ENCODE peak calls at places on chromosome 2, in four cellular contexts. Q is activated CD8-positive, alpha-beta memory T cell treated with anti-CD3 and anti-CD28 coated beads for 48 hours; R is activated CD4-positive, CD25-positive, alpha-beta regulatory T cell treated with anti-CD3 and anti-CD28 coated beads, Interleukin-2, amount 50 U/mL, for 72 hours; D is caudate nucleus. S is an unnamed sample.

GRCh38 chr2:222939208-222939846 is 78.5 kb downstream of the ACSL3 start:
- DNase-seq in Q (peak; percentile 24), R (peak; percentile 55), D (no peak), S (peak; percentile 47)

GRCh38 chr2:111053825-111054490 is 66.8 kb upstream of the BCL2L11 start:
- DNase-seq in Q (no peak), R (no peak), D (no peak), S (no peak)

GRCh38 chr2:64447317-64448060 is 6.5 kb upstream of the LGALSL start:
- DNase-seq in Q (no peak), R (no peak), D (no peak), S (no peak)

GRCh38 chr2:147451902-147452515 is 392.8 kb upstream of the ACVR2A start:
- DNase-seq in Q (no peak), R (no peak), D (no peak), S (no peak)

GRCh38 chr2:172084734-172085459 is 410 bp upstream of the DLX1 start:
- DNase-seq in Q (peak; percentile 21), R (peak; percentile 54), D (peak; percentile 69), S (no peak)

GRCh38 chr2:225137971-225138370 is 95.7 kb upstream of the DOCK10 start:
- DNase-seq in Q (no peak), R (no peak), D (no peak), S (no peak)

GRCh38 chr2:5121677-5122076 is 570.5 kb upstream of the SOX11 start:
- DNase-seq in Q (no peak), R (no peak), D (no peak), S (no peak)

GRCh38 chr2:239920616-239921365 is 104.4 kb downstream of the NDUFA10 start:
- DNase-seq in Q (no peak), R (no peak), D (no peak), S (no peak)

GRCh38 chr2:20429528-20429927 is 17.3 kb upstream of the RHOB start:
- DNase-seq in Q (no peak), R (no peak), D (no peak), S (no peak)

GRCh38 chr2:20608666-20609348 is 42.1 kb downstream of the HS1BP3 start:
- DNase-seq in Q (no peak), R (no peak), D (no peak), S (no peak)

GRCh38 chr2:58842501-58843144 is 601.5 kb upstream of the FANCL start:
- DNase-seq in Q (no peak), R (no peak), D (no peak), S (no peak)

GRCh38 chr2:219073413-219074129 is 12.8 kb upstream of the IHH start:
- DNase-seq in Q (no peak), R (no peak), D (no peak), S (no peak)

GRCh38 chr2:75047907-75048625 is 89.6 kb downstream of the POLE4 start:
- DNase-seq in Q (no peak), R (no peak), D (no peak), S (no peak)

GRCh38 chr2:236661064-236661761 is 91.6 kb downstream of the ACKR3 start:
- DNase-seq in Q (no peak), R (no peak), D (no peak), S (no peak)

GRCh38 chr2:26630669-26631360 is 10.4 kb downstream of the CIB4 start:
- DNase-seq in Q (no peak), R (no peak), D (no peak), S (no peak)

GRCh38 chr2:39232141-39232540 is 11.6 kb downstream of the CDKL4 start:
- DNase-seq in Q (no peak), R (no peak), D (no peak), S (no peak)

GRCh38 chr2:223396993-223397392 is 205.2 kb downstream of the SCG2 start:
- DNase-seq in Q (no peak), R (no peak), D (no peak), S (no peak)

GRCh38 chr2:86453838-86454237 is 12.7 kb downstream of the KDM3A start:
- DNase-seq in Q (no peak), R (no peak), D (no peak), S (no peak)

GRCh38 chr2:54579682-54580349 is 123.7 kb downstream of the SPTBN1 start:
- DNase-seq in Q (no peak), R (peak; percentile 55), D (no peak), S (no peak)

GRCh38 chr2:144456680-144457079 is 63.2 kb downstream of the ZEB2 start:
- DNase-seq in Q (no peak), R (no peak), D (no peak), S (no peak)

GRCh38 chr2:109060496-109060895 is 68.5 kb upstream of the SH3RF3 start:
- DNase-seq in Q (no peak), R (no peak), D (no peak), S (no peak)

GRCh38 chr2:9010866-9011265 is 7.4 kb upstream of the MBOAT2 start:
- DNase-seq in Q (no peak), R (no peak), D (no peak), S (no peak)

GRCh38 chr2:218081695-218082094 is 12.6 kb downstream of the RUFY4 start:
- DNase-seq in Q (no peak), R (no peak), D (no peak), S (no peak)

GRCh38 chr2:31192396-31193065 is 24.8 kb downstream of the CAPN14 start:
- DNase-seq in Q (no peak), R (no peak), D (no peak), S (no peak)

GRCh38 chr2:177332041-177332991 is 60.3 kb upstream of the AGPS start:
- DNase-seq in Q (no peak), R (no peak), D (peak; percentile 59), S (peak; percentile 3)

GRCh38 chr2:182057002-182057401 is 71.3 kb downstream of the PPP1R1C start:
- DNase-seq in Q (no peak), R (no peak), D (no peak), S (no peak)

GRCh38 chr2:9004338-9005204 is 1.1 kb upstream of the MBOAT2 start:
- DNase-seq in Q (no peak), R (no peak), D (no peak), S (no peak)

GRCh38 chr2:239047861-239048260 is 200.0 kb downstream of the TWIST2 start:
- DNase-seq in Q (no peak), R (no peak), D (no peak), S (no peak)

GRCh38 chr2:61340242-61340641 is 130.6 kb downstream of the USP34 start:
- DNase-seq in Q (no peak), R (no peak), D (no peak), S (no peak)

GRCh38 chr2:62152000-62152399 is 43.9 kb upstream of the B3GNT2 start:
- DNase-seq in Q (no peak), R (no peak), D (no peak), S (no peak)

GRCh38 chr2:212863185-212863588 is 288.2 kb downstream of the IKZF2 start:
- DNase-seq in Q (no peak), R (peak; percentile 34), D (no peak), S (peak; percentile 3)

GRCh38 chr2:57407742-57408343 is 638.8 kb upstream of the VRK2 start:
- DNase-seq in Q (no peak), R (no peak), D (no peak), S (no peak)

GRCh38 chr2:232516556-232516955 is 3.6 kb upstream of the PRSS56 start:
- DNase-seq in Q (no peak), R (no peak), D (no peak), S (no peak)

GRCh38 chr2:106116248-106116647 is 77.9 kb downstream of the UXS1 start:
- DNase-seq in Q (no peak), R (no peak), D (no peak), S (no peak)